ENCODE peak calls at places on chromosomes 16 and 17, in ten cellular contexts. M, V, A, R, U, Q, K, N, X and T are unnamed samples.
A peak's percentile ranks its signal among the peaks of the same experiment; 100 is the strongest.

GRCh38 chr16:85422374-85423185 is 190.5 kb upstream of the GSE1 start:
- DNase-seq in M (peak; percentile 39), V (peak; percentile 19), A (peak; percentile 45), R (no peak), U (no peak), Q (no peak), K (no peak), N (peak; percentile 92), X (no peak), T (no peak)

GRCh38 chr17:9684955-9685621 is 39.8 kb downstream of the USP43 start:
- DNase-seq in M (no peak), V (no peak), A (no peak), R (no peak), U (no peak), Q (no peak), K (no peak), N (peak; percentile 64), X (no peak), T (no peak)

GRCh38 chr17:7336240-7337175 is at the start of gene ACAP1:
- DNase-seq in M (no peak), V (no peak), A (no peak), R (no peak), U (peak; percentile 90), Q (no peak), K (no peak), N (no peak), X (no peak), T (no peak)

GRCh38 chr16:86502856-86503748 is 7.2 kb upstream of the FOXF1 start:
- DNase-seq in M (no peak), V (no peak), A (no peak), R (no peak), U (no peak), Q (no peak), K (peak; percentile 20), N (no peak), X (no peak), T (no peak)

GRCh38 chr16:53094013-53094630 is 39.3 kb downstream of the CHD9 start:
- DNase-seq in M (no peak), V (peak; percentile 54), A (no peak), R (no peak), U (no peak), Q (no peak), K (peak; percentile 18), N (peak; percentile 82), X (no peak), T (no peak)

GRCh38 chr17:42904110-42904469 is 3.5 kb downstream of the G6PC1 start:
- DNase-seq in M (no peak), V (no peak), A (no peak), R (no peak), U (no peak), Q (no peak), K (no peak), N (no peak), X (no peak), T (no peak)

GRCh38 chr17:48241131-48241591 is 133.6 kb downstream of the SNX11 start:
- DNase-seq in M (no peak), V (peak; percentile 32), A (no peak), R (peak; percentile 81), U (no peak), Q (peak; percentile 41), K (peak; percentile 86), N (peak; percentile 72), X (no peak), T (no peak)

GRCh38 chr16:22327446-22327775 is 30.2 kb downstream of the POLR3E start:
- DNase-seq in M (no peak), V (no peak), A (no peak), R (no peak), U (no peak), Q (no peak), K (no peak), N (no peak), X (no peak), T (no peak)

GRCh38 chr16:68005786-68006286 is 6.6 kb upstream of the DPEP2 start:
- DNase-seq in M (no peak), V (peak; percentile 42), A (no peak), R (no peak), U (peak; percentile 60), Q (no peak), K (no peak), N (no peak), X (no peak), T (no peak)

GRCh38 chr16:70659546-70659945 is 13.2 kb downstream of the IL34 start:
- DNase-seq in M (no peak), V (no peak), A (no peak), R (no peak), U (no peak), Q (no peak), K (no peak), N (no peak), X (no peak), T (no peak)

GRCh38 chr17:4533522-4534502 is 21.4 kb downstream of the MYBBP1A start:
- DNase-seq in M (no peak), V (no peak), A (no peak), R (no peak), U (no peak), Q (no peak), K (no peak), N (no peak), X (no peak), T (no peak)